ENCODE peak calls at places on chromosome 10, in five cellular contexts. A is IMR-90, L is K562, Q is GM12878, U is SK-N-SH. Y is an unnamed sample.

GRCh38 chr10:75771606-75772005 is 340.2 kb downstream of the LRMDA start:
- DNase-seq in U (no peak), Q (no peak), L (no peak), A (no peak), Y (no peak)

GRCh38 chr10:79444243-79445119 is 943 bp downstream of the ZCCHC24 start:
- DNase-seq in Q (no peak), U (peak), A (peak), L (peak), Y (peak)

GRCh38 chr10:97175586-97175985 is 10.2 kb downstream of the SLIT1 start:
- DNase-seq in L (no peak), A (no peak), U (no peak), Q (no peak), Y (no peak)

GRCh38 chr10:131685576-131685975 is 215.2 kb upstream of the PPP2R2D start:
- DNase-seq in Q (no peak), U (no peak), L (no peak), A (no peak), Y (no peak)

GRCh38 chr10:60423920-60424319 is 34.2 kb upstream of the ANK3 start:
- DNase-seq in L (no peak), U (no peak), A (no peak), Q (no peak), Y (no peak)

GRCh38 chr10:6607187-6607586 is 27.1 kb upstream of the PRKCQ start:
- DNase-seq in L (no peak), U (no peak), Q (no peak), A (no peak), Y (no peak)

GRCh38 chr10:124351481-124352220 is 67.1 kb downstream of the OAT start:
- DNase-seq in Q (no peak), L (no peak), U (no peak), A (no peak), Y (no peak)

GRCh38 chr10:86730227-86730626 is 26.2 kb upstream of the BMPR1A start:
- DNase-seq in U (peak), Q (no peak), A (peak), L (no peak), Y (no peak)

GRCh38 chr10:29862926-29863614 is 196.3 kb downstream of the JCAD start:
- DNase-seq in Q (no peak), A (peak), L (no peak), U (no peak), Y (no peak)

GRCh38 chr10:47253651-47254375 is 46.2 kb upstream of the GDF10 start:
- DNase-seq in U (no peak), L (no peak), A (peak), Q (no peak), Y (no peak)

GRCh38 chr10:57113545-57113944 is 752.5 kb upstream of the ZWINT start:
- DNase-seq in Q (no peak), U (no peak), L (no peak), A (no peak), Y (no peak)

GRCh38 chr10:102413806-102414561 is 4.6 kb downstream of the PSD start:
- DNase-seq in U (no peak), A (no peak), L (no peak), Q (no peak), Y (no peak)

GRCh38 chr10:110422548-110422947 is 75.2 kb upstream of the DUSP5 start:
- DNase-seq in L (no peak), Q (no peak), A (no peak), U (no peak), Y (no peak)

GRCh38 chr10:24206334-24206733 is 2.6 kb upstream of the KIAA1217 start:
- DNase-seq in L (no peak), Q (no peak), A (no peak), U (no peak), Y (no peak)

GRCh38 chr10:88049204-88049603 is 185.8 kb downstream of the PTEN start:
- DNase-seq in L (no peak), A (no peak), Q (no peak), U (no peak), Y (no peak)
- TF ChIP-seq RCOR1 in L (no peak), A (no peak), Q (no peak), U (no peak), Y (no peak)

GRCh38 chr10:99337261-99337905 is 8.2 kb downstream of the CNNM1 start:
- DNase-seq in Q (no peak), U (peak), L (no peak), A (no peak), Y (peak)
- TF ChIP-seq RCOR1 in Q (no peak), U (no peak), L (no peak), A (no peak), Y (no peak)

GRCh38 chr10:4073912-4074311 is 288.9 kb upstream of the KLF6 start:
- DNase-seq in U (peak), A (peak), L (no peak), Q (no peak), Y (no peak)
- TF ChIP-seq RCOR1 in U (no peak), A (no peak), L (no peak), Q (no peak), Y (no peak)

GRCh38 chr10:10351451-10351850 is 666.2 kb upstream of the CELF2 start:
- DNase-seq in A (no peak), U (no peak), L (no peak), Q (no peak), Y (no peak)

GRCh38 chr10:10359263-10359662 is 658.4 kb upstream of the CELF2 start:
- DNase-seq in Q (no peak), U (no peak), A (no peak), L (no peak), Y (no peak)

DNA sequence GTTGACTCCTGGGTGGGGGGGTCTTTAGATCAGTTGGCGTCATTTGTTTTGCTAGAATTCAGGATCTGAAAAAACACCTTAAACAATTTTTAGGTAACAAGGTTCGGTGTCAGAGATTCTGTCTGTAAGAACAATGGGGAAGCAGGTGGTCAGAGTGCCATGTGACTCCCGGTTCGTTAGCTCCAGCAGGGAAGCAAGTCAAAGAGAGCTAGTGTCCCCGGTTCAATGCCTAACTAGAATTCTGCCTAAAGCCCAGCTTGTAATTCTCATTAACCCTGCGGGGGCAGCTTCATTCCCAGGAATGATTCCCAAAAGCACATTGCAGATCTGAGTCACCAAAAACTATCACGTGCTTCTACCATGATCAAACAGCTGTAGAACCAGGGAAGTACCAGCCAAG is 664.3 kb upstream of the CELF2 start:
- DNase-seq in L (no peak), Q (no peak), U (no peak), A (no peak), Y (no peak)
- TF ChIP-seq RCOR1 in L (no peak), Q (no peak), U (no peak), A (no peak), Y (no peak)

DNA sequence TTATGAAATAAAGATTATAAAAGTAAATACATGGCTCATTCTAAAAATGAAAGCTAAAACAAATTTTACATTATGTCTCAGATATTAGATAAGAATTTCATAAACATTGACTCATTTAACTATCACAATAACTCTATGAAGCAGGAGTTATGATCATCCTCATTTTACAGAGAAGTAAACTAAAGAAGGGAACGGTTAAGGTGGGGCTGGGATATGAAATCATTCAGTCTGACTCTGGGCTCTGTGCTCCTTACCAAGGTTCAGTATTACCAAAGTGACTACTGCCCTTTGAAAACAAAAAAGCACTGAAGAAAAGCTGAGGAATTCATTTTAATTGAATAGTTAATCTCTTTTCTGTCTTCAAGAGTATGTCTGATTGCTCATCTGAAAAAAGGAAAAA is 22.1 kb upstream of the CUBN start:
- DNase-seq in A (no peak), U (no peak), Q (no peak), L (no peak), Y (no peak)
- TF ChIP-seq RCOR1 in A (no peak), U (no peak), Q (no peak), L (no peak), Y (no peak)

GRCh38 chr10:34615770-34616169 is 199.3 kb downstream of the PARD3 start:
- DNase-seq in U (no peak), Q (no peak), A (peak), L (no peak), Y (no peak)
- TF ChIP-seq RCOR1 in U (no peak), Q (no peak), A (no peak), L (no peak), Y (no peak)

DNA sequence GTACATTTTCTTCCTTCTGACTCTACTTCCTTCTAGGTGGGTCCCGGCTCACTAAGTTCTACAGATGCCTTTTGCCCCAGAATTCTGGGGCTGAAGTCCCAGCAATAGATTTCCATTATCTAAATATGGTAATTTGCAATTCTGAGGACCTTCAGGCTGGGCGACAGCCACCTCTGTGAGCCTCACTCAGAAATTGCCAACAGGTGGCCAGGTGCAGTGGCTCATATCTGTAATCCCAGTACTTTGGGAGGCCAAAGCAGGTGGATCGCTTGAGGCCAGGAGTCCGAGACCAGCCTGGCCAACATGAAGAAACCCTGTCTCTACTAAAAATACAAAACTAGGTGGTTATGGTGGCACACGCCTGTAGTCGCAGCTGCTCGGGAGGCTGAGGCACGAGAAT is 23.7 kb downstream of the CREM start:
- DNase-seq in L (no peak), A (no peak), Q (no peak), U (no peak), Y (no peak)
- TF ChIP-seq RCOR1 in L (no peak), A (no peak), Q (no peak), U (no peak), Y (no peak)

GRCh38 chr10:45582386-45582781 is 90.2 kb downstream of the ZFAND4 start:
- DNase-seq in U (no peak), L (no peak), A (no peak), Q (no peak), Y (no peak)
- TF ChIP-seq RCOR1 in U (no peak), L (no peak), A (no peak), Q (no peak), Y (no peak)

GRCh38 chr10:69229565-69229886 is 9.4 kb downstream of the HKDC1 start:
- DNase-seq in L (no peak), U (no peak), Q (no peak), A (no peak), Y (no peak)
- TF ChIP-seq RCOR1 in L (no peak), U (no peak), Q (no peak), A (no peak), Y (no peak)

DNA sequence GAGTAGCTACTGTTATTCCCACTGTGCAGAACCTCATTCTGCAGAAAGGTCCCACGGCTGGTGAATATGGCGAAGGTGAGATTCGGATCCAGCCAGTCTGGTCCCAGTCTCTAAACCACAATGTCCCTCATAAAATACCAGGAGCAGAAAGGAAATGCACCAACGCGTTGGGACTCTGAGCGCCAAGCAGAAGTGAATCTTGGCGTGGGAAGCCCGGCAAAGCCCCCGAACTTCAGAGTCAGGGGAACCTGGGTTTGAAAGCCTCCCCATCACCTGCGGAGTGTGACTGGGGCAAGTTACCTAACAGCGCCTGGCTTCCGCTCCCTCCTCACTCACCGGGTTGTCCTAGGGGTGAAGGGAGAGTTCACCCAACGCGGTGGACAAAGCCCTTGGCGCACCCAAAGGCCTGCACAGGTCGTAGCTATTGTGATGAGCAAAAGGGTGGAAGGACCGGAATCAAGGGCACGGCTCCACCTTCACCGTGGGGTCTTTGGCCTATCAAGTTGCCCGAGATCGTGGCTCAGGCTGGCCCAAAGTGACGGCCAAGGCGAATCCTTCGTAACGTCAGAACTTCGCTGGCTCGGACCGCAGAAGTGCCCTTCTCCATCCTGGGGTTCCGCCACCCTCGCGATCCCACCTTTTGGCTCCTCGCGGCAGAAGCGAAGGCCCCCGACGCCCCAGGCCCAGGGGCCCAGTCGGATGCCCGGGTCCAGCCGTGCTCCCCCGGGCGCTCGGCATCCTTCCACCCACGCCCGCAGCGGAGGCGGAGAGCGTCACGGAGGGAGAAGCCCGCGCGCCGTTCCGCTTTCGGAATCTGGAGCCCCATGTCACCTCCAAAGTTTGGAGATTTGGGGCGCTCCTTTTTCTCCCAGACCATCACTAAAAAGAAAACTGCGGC is 811 bp downstream of the RGS10 start:
- DNase-seq in A (no peak), Q (no peak), U (no peak), L (peak), Y (no peak)
- TF ChIP-seq RCOR1 in A (no peak), Q (no peak), U (no peak), L (no peak), Y (no peak)

Y was measured in A549.